ENCODE peak calls at places on chromosome 1, in four cellular contexts. Q, B, R and U are unnamed samples.

GRCh38 chr1:20640183-20640597 is 6.9 kb downstream of the PINK1 start:
- DNase-seq in B (peak; percentile 71), Q (peak; percentile 21), R (peak; percentile 38), U (peak; percentile 22)

GRCh38 chr1:56709269-56709880 is 64.3 kb downstream of the PRKAA2 start:
- DNase-seq in R (no peak), B (peak; percentile 80), Q (no peak), U (no peak)

GRCh38 chr1:225946082-225946620 is 5.1 kb upstream of the LEFTY2 start:
- DNase-seq in B (no peak), R (no peak), Q (no peak), U (no peak)

GRCh38 chr1:174818014-174818616 is 181.6 kb upstream of the CACYBP start:
- DNase-seq in R (no peak), B (no peak), Q (no peak), U (no peak)

GRCh38 chr1:177969825-177970371 is at the start of gene SEC16B:
- DNase-seq in B (no peak), R (no peak), Q (no peak), U (no peak)

GRCh38 chr1:63575340-63575826 is 17.8 kb upstream of the PGM1 start:
- DNase-seq in R (peak; percentile 30), B (peak; percentile 58), Q (no peak), U (no peak)

GRCh38 chr1:3037281-3038040 is 16.2 kb downstream of the ACTRT2 start:
- DNase-seq in R (no peak), Q (no peak), B (no peak), U (no peak)

GRCh38 chr1:37255111-37255795 is 219.1 kb upstream of the ZC3H12A start:
- DNase-seq in R (no peak), B (no peak), Q (no peak), U (peak; percentile 41)

GRCh38 chr1:6148497-6149241 is 31.5 kb downstream of the CHD5 start:
- DNase-seq in B (peak; percentile 24), Q (peak; percentile 50), R (no peak), U (no peak)

GRCh38 chr1:95013948-95014574 is 58.7 kb downstream of the ALG14 start:
- DNase-seq in Q (no peak), B (peak; percentile 43), R (no peak), U (no peak)

GRCh38 chr1:202162049-202162417 is 1.6 kb upstream of the PTPN7 start:
- DNase-seq in R (no peak), Q (peak; percentile 33), B (no peak), U (no peak)

GRCh38 chr1:228367798-228368791 is 38.5 kb downstream of the TRIM11 start:
- DNase-seq in Q (no peak), R (no peak), B (no peak), U (no peak)

GRCh38 chr1:906532-907420 is 16.9 kb upstream of the SAMD11 start:
- DNase-seq in B (peak; percentile 53), R (no peak), Q (no peak), U (peak; percentile 56)

GRCh38 chr1:246497331-246497915 is 9.7 kb downstream of the SMYD3 start:
- DNase-seq in Q (no peak), B (peak; percentile 90), R (peak; percentile 58), U (no peak)

GRCh38 chr1:168053681-168054080 is 83.0 kb downstream of the GPR161 start:
- DNase-seq in Q (no peak), B (no peak), R (no peak), U (no peak)

GRCh38 chr1:171740356-171740863 is 1.5 kb downstream of the VAMP4 start:
- DNase-seq in B (peak; percentile 31), Q (no peak), R (no peak), U (no peak)

GRCh38 chr1:38284953-38285352 is 238.4 kb upstream of the POU3F1 start:
- DNase-seq in Q (no peak), B (no peak), R (no peak), U (no peak)

GRCh38 chr1:3460653-3461237 is 6.3 kb downstream of the ARHGEF16 start:
- DNase-seq in R (no peak), B (peak; percentile 42), Q (no peak), U (no peak)

GRCh38 chr1:204123376-204123775 is 28.5 kb downstream of the ETNK2 start:
- DNase-seq in Q (no peak), R (no peak), B (peak; percentile 37), U (no peak)

GRCh38 chr1:208599063-208599462 is 354.9 kb upstream of the PLXNA2 start:
- DNase-seq in B (no peak), R (no peak), Q (no peak), U (no peak)

GRCh38 chr1:31111290-31111951 is 45.9 kb upstream of the PUM1 start:
- DNase-seq in Q (no peak), B (peak; percentile 83), R (no peak), U (peak; percentile 26)

GRCh38 chr1:228486596-228487335 is 416 bp upstream of the RNF187 start:
- DNase-seq in B (peak; percentile 93), Q (peak; percentile 68), R (peak; percentile 74), U (peak; percentile 78)

GRCh38 chr1:36350659-36351171 is 27.3 kb upstream of the EVA1B start:
- DNase-seq in R (peak; percentile 73), B (peak; percentile 86), Q (peak; percentile 47), U (peak; percentile 84)

GRCh38 chr1:230165526-230165925 is 98.5 kb downstream of the GALNT2 start:
- DNase-seq in R (no peak), Q (no peak), B (no peak), U (no peak)

GRCh38 chr1:163162281-163162937 is 40.3 kb downstream of the RGS5 start:
- DNase-seq in R (no peak), B (peak; percentile 33), Q (no peak), U (no peak)

GRCh38 chr1:244391761-244392160 is 59.9 kb downstream of the ADSS2 start:
- DNase-seq in Q (no peak), B (no peak), R (no peak), U (peak; percentile 10)

GRCh38 chr1:88979054-88979748 is 13.2 kb downstream of the KYAT3 start:
- DNase-seq in Q (no peak), R (no peak), B (peak; percentile 38), U (no peak)

GRCh38 chr1:6503884-6504602 is 12.6 kb upstream of the PLEKHG5 start:
- DNase-seq in Q (no peak), R (no peak), B (no peak), U (no peak)

GRCh38 chr1:44361478-44361877 is 6.4 kb upstream of the ERI3 start:
- DNase-seq in R (no peak), Q (no peak), B (peak; percentile 30), U (no peak)

GRCh38 chr1:111990878-111991760 is 1.7 kb upstream of the KCND3 start:
- DNase-seq in Q (no peak), B (peak; percentile 26), R (no peak), U (peak; percentile 78)

GRCh38 chr1:167082511-167083027 is 7.6 kb downstream of the GPA33 start:
- DNase-seq in R (no peak), Q (no peak), B (no peak), U (peak; percentile 38)

GRCh38 chr1:234276389-234276788 is 96.9 kb upstream of the COA6 start:
- DNase-seq in B (no peak), R (no peak), Q (no peak), U (no peak)

GRCh38 chr1:165298081-165298820 is 58.3 kb downstream of the LMX1A start:
- DNase-seq in R (no peak), Q (no peak), B (no peak), U (no peak)

GRCh38 chr1:93845554-93846150 is 33.4 kb downstream of the DNTTIP2 start:
- DNase-seq in Q (no peak), R (peak; percentile 74), B (peak; percentile 94), U (peak; percentile 70)

GRCh38 chr1:16617101-16617727 is 3.9 kb upstream of the NBPF1 start:
- DNase-seq in B (no peak), Q (peak; percentile 7), R (no peak), U (no peak)